ENCODE peak calls at places on chromosomes 4 and X, in eight cellular contexts. One of them, this sample, is unnamed.

GRCh38 chr4:185086053-185086452 is 57.0 kb upstream of the SLC25A4 start:
- DNase-seq in cardiac muscle cell: no peak
- DNase-seq in lung: no peak
- DNase-seq in iris pigment epithelial cell: no peak
- DNase-seq in osteocyte: no peak
- DNase-seq in activated CD8-positive, alpha-beta memory T cell treated with anti-CD3 and anti-CD28 coated beads for 48 hours: no peak
- DNase-seq in dorsolateral prefrontal cortex: no peak
- DNase-seq in stimulated activated CD4-positive, alpha-beta T cell treated with anti-CD3 and anti-CD28 coated beads, Interleukin-1b, Interleukin-23, amount 100 ng/mL, for 48 hours: no peak
- DNase-seq in this sample: no peak

GRCh38 chrX:77298296-77298695 is 148.9 kb upstream of the FGF16 start:
- DNase-seq in cardiac muscle cell: no peak
- DNase-seq in osteocyte: no peak
- DNase-seq in dorsolateral prefrontal cortex: no peak
- DNase-seq in iris pigment epithelial cell: no peak
- DNase-seq in stimulated activated CD4-positive, alpha-beta T cell treated with anti-CD3 and anti-CD28 coated beads, Interleukin-1b, Interleukin-23, amount 100 ng/mL, for 48 hours: no peak
- DNase-seq in activated CD8-positive, alpha-beta memory T cell treated with anti-CD3 and anti-CD28 coated beads for 48 hours: no peak
- DNase-seq in lung: no peak
- DNase-seq in this sample: no peak

GRCh38 chrX:132483523-132483922 is 5.3 kb downstream of the MBNL3 start:
- DNase-seq in activated CD8-positive, alpha-beta memory T cell treated with anti-CD3 and anti-CD28 coated beads for 48 hours: no peak
- DNase-seq in osteocyte: no peak
- DNase-seq in cardiac muscle cell: no peak
- DNase-seq in iris pigment epithelial cell: no peak
- DNase-seq in dorsolateral prefrontal cortex: no peak
- DNase-seq in stimulated activated CD4-positive, alpha-beta T cell treated with anti-CD3 and anti-CD28 coated beads, Interleukin-1b, Interleukin-23, amount 100 ng/mL, for 48 hours: no peak
- DNase-seq in lung: no peak
- DNase-seq in this sample: no peak

GRCh38 chr4:3291411-3291968 is 1.3 kb upstream of the RGS12 start:
- DNase-seq in iris pigment epithelial cell: no peak
- DNase-seq in cardiac muscle cell: no peak
- DNase-seq in stimulated activated CD4-positive, alpha-beta T cell treated with anti-CD3 and anti-CD28 coated beads, Interleukin-1b, Interleukin-23, amount 100 ng/mL, for 48 hours: no peak
- DNase-seq in lung: peak
- DNase-seq in osteocyte: peak
- DNase-seq in activated CD8-positive, alpha-beta memory T cell treated with anti-CD3 and anti-CD28 coated beads for 48 hours: no peak
- DNase-seq in dorsolateral prefrontal cortex: peak
- DNase-seq in this sample: peak

GRCh38 chrX:129908636-129909035 is 2.7 kb downstream of the UTP14A start:
- DNase-seq in iris pigment epithelial cell: no peak
- DNase-seq in osteocyte: no peak
- DNase-seq in dorsolateral prefrontal cortex: no peak
- DNase-seq in stimulated activated CD4-positive, alpha-beta T cell treated with anti-CD3 and anti-CD28 coated beads, Interleukin-1b, Interleukin-23, amount 100 ng/mL, for 48 hours: no peak
- DNase-seq in lung: no peak
- DNase-seq in activated CD8-positive, alpha-beta memory T cell treated with anti-CD3 and anti-CD28 coated beads for 48 hours: no peak
- DNase-seq in cardiac muscle cell: no peak
- DNase-seq in this sample: no peak

GRCh38 chr4:107220976-107221375 is 184.9 kb upstream of the DKK2 start:
- DNase-seq in osteocyte: no peak
- DNase-seq in activated CD8-positive, alpha-beta memory T cell treated with anti-CD3 and anti-CD28 coated beads for 48 hours: no peak
- DNase-seq in cardiac muscle cell: peak
- DNase-seq in iris pigment epithelial cell: peak
- DNase-seq in lung: no peak
- DNase-seq in stimulated activated CD4-positive, alpha-beta T cell treated with anti-CD3 and anti-CD28 coated beads, Interleukin-1b, Interleukin-23, amount 100 ng/mL, for 48 hours: no peak
- DNase-seq in dorsolateral prefrontal cortex: no peak
- DNase-seq in this sample: no peak

GRCh38 chr4:34170941-34171340 is 2073.4 kb downstream of the ARAP2 start:
- DNase-seq in activated CD8-positive, alpha-beta memory T cell treated with anti-CD3 and anti-CD28 coated beads for 48 hours: no peak
- DNase-seq in iris pigment epithelial cell: peak
- DNase-seq in lung: no peak
- DNase-seq in osteocyte: no peak
- DNase-seq in cardiac muscle cell: peak
- DNase-seq in stimulated activated CD4-positive, alpha-beta T cell treated with anti-CD3 and anti-CD28 coated beads, Interleukin-1b, Interleukin-23, amount 100 ng/mL, for 48 hours: no peak
- DNase-seq in dorsolateral prefrontal cortex: no peak
- DNase-seq in this sample: no peak

GRCh38 chr4:156941940-156942548 is 29.6 kb downstream of the PDGFC start:
- DNase-seq in iris pigment epithelial cell: peak
- DNase-seq in dorsolateral prefrontal cortex: no peak
- DNase-seq in activated CD8-positive, alpha-beta memory T cell treated with anti-CD3 and anti-CD28 coated beads for 48 hours: no peak
- DNase-seq in lung: peak
- DNase-seq in cardiac muscle cell: peak
- DNase-seq in stimulated activated CD4-positive, alpha-beta T cell treated with anti-CD3 and anti-CD28 coated beads, Interleukin-1b, Interleukin-23, amount 100 ng/mL, for 48 hours: no peak
- DNase-seq in osteocyte: peak
- DNase-seq in this sample: peak

GRCh38 chrX:7252013-7252610 is 104.2 kb upstream of the PUDP start:
- DNase-seq in lung: peak
- DNase-seq in iris pigment epithelial cell: no peak
- DNase-seq in dorsolateral prefrontal cortex: no peak
- DNase-seq in osteocyte: no peak
- DNase-seq in stimulated activated CD4-positive, alpha-beta T cell treated with anti-CD3 and anti-CD28 coated beads, Interleukin-1b, Interleukin-23, amount 100 ng/mL, for 48 hours: no peak
- DNase-seq in cardiac muscle cell: no peak
- DNase-seq in activated CD8-positive, alpha-beta memory T cell treated with anti-CD3 and anti-CD28 coated beads for 48 hours: no peak
- DNase-seq in this sample: peak

GRCh38 chr4:177308125-177308524 is 1.5 kb upstream of the NEIL3 start:
- DNase-seq in activated CD8-positive, alpha-beta memory T cell treated with anti-CD3 and anti-CD28 coated beads for 48 hours: no peak
- DNase-seq in dorsolateral prefrontal cortex: no peak
- DNase-seq in cardiac muscle cell: peak
- DNase-seq in iris pigment epithelial cell: peak
- DNase-seq in osteocyte: no peak
- DNase-seq in stimulated activated CD4-positive, alpha-beta T cell treated with anti-CD3 and anti-CD28 coated beads, Interleukin-1b, Interleukin-23, amount 100 ng/mL, for 48 hours: no peak
- DNase-seq in lung: peak
- DNase-seq in this sample: no peak

GRCh38 chr4:15130441-15130840 is 128.2 kb downstream of the CPEB2 start:
- DNase-seq in lung: no peak
- DNase-seq in dorsolateral prefrontal cortex: peak
- DNase-seq in stimulated activated CD4-positive, alpha-beta T cell treated with anti-CD3 and anti-CD28 coated beads, Interleukin-1b, Interleukin-23, amount 100 ng/mL, for 48 hours: no peak
- DNase-seq in activated CD8-positive, alpha-beta memory T cell treated with anti-CD3 and anti-CD28 coated beads for 48 hours: no peak
- DNase-seq in cardiac muscle cell: no peak
- DNase-seq in iris pigment epithelial cell: no peak
- DNase-seq in osteocyte: no peak
- DNase-seq in this sample: no peak

GRCh38 chrX:114905251-114905650 is 112.2 kb downstream of the IL13RA2 start:
- DNase-seq in iris pigment epithelial cell: peak
- DNase-seq in stimulated activated CD4-positive, alpha-beta T cell treated with anti-CD3 and anti-CD28 coated beads, Interleukin-1b, Interleukin-23, amount 100 ng/mL, for 48 hours: no peak
- DNase-seq in activated CD8-positive, alpha-beta memory T cell treated with anti-CD3 and anti-CD28 coated beads for 48 hours: no peak
- DNase-seq in dorsolateral prefrontal cortex: no peak
- DNase-seq in cardiac muscle cell: no peak
- DNase-seq in lung: no peak
- DNase-seq in osteocyte: no peak
- DNase-seq in this sample: no peak

GRCh38 chrX:10833299-10834169 is 213.1 kb upstream of the MID1 start:
- DNase-seq in iris pigment epithelial cell: peak
- DNase-seq in cardiac muscle cell: peak
- DNase-seq in dorsolateral prefrontal cortex: no peak
- DNase-seq in osteocyte: no peak
- DNase-seq in activated CD8-positive, alpha-beta memory T cell treated with anti-CD3 and anti-CD28 coated beads for 48 hours: no peak
- DNase-seq in stimulated activated CD4-positive, alpha-beta T cell treated with anti-CD3 and anti-CD28 coated beads, Interleukin-1b, Interleukin-23, amount 100 ng/mL, for 48 hours: no peak
- DNase-seq in lung: peak
- DNase-seq in this sample: peak

GRCh38 chr4:1243451-1244080 is 5.4 kb downstream of the CTBP1 start:
- DNase-seq in iris pigment epithelial cell: no peak
- DNase-seq in lung: no peak
- DNase-seq in stimulated activated CD4-positive, alpha-beta T cell treated with anti-CD3 and anti-CD28 coated beads, Interleukin-1b, Interleukin-23, amount 100 ng/mL, for 48 hours: no peak
- DNase-seq in dorsolateral prefrontal cortex: no peak
- DNase-seq in cardiac muscle cell: no peak
- DNase-seq in osteocyte: no peak
- DNase-seq in activated CD8-positive, alpha-beta memory T cell treated with anti-CD3 and anti-CD28 coated beads for 48 hours: no peak
- DNase-seq in this sample: no peak

GRCh38 chrX:18985186-18985435 is 1.2 kb upstream of the PHKA2 start:
- DNase-seq in osteocyte: no peak
- DNase-seq in iris pigment epithelial cell: peak
- DNase-seq in dorsolateral prefrontal cortex: no peak
- DNase-seq in stimulated activated CD4-positive, alpha-beta T cell treated with anti-CD3 and anti-CD28 coated beads, Interleukin-1b, Interleukin-23, amount 100 ng/mL, for 48 hours: no peak
- DNase-seq in activated CD8-positive, alpha-beta memory T cell treated with anti-CD3 and anti-CD28 coated beads for 48 hours: no peak
- DNase-seq in cardiac muscle cell: no peak
- DNase-seq in lung: no peak
- DNase-seq in this sample: no peak

GRCh38 chrX:115940888-115941332 is 229.6 kb upstream of the AGTR2 start:
- DNase-seq in osteocyte: no peak
- DNase-seq in dorsolateral prefrontal cortex: peak
- DNase-seq in lung: peak
- DNase-seq in iris pigment epithelial cell: peak
- DNase-seq in stimulated activated CD4-positive, alpha-beta T cell treated with anti-CD3 and anti-CD28 coated beads, Interleukin-1b, Interleukin-23, amount 100 ng/mL, for 48 hours: no peak
- DNase-seq in cardiac muscle cell: peak
- DNase-seq in activated CD8-positive, alpha-beta memory T cell treated with anti-CD3 and anti-CD28 coated beads for 48 hours: no peak
- DNase-seq in this sample: peak